ENCODE peak calls at places on chromosome 13, in four cellular contexts. J is BE2C; M is neural progenitor cell; F is CD8-positive, alpha-beta memory T cell. Z is an unnamed sample.

GRCh38 chr13:106535552-106536243 is at the start of gene EFNB2:
- DNase-seq in J (peak; percentile 96), M (peak; percentile 99), F (peak; percentile 88), Z (peak; percentile 77)

GRCh38 chr13:43874512-43875092 is 4.9 kb downstream of the CCDC122 start:
- DNase-seq in J (no peak), M (no peak), F (no peak), Z (no peak)

GRCh38 chr13:21805733-21806132 is 134.9 kb downstream of the FGF9 start:
- DNase-seq in J (no peak), M (no peak), F (no peak), Z (no peak)

GRCh38 chr13:98941118-98941517 is 36.7 kb downstream of the DOCK9 start:
- DNase-seq in J (no peak), M (no peak), F (no peak), Z (no peak)

GRCh38 chr13:107203146-107203847 is 635.4 kb upstream of the ARGLU1 start:
- DNase-seq in J (peak; percentile 39), M (peak; percentile 73), F (no peak), Z (no peak)

GRCh38 chr13:20610006-20610405 is 43.0 kb downstream of the IFT88 start:
- DNase-seq in J (no peak), M (no peak), F (no peak), Z (no peak)

GRCh38 chr13:28622286-28622685 is 36.6 kb upstream of the POMP start:
- DNase-seq in J (no peak), M (no peak), F (no peak), Z (no peak)

GRCh38 chr13:44309771-44310767 is 63.6 kb upstream of the SERP2 start:
- DNase-seq in J (peak; percentile 14), M (no peak), F (no peak), Z (no peak)

GRCh38 chr13:20924758-20925394 is 22.3 kb upstream of the XPO4 start:
- DNase-seq in J (peak; percentile 91), M (peak; percentile 91), F (peak; percentile 79), Z (peak; percentile 33)

GRCh38 chr13:73914119-73914518 is 220.1 kb downstream of the KLF12 start:
- DNase-seq in J (peak; percentile 72), M (no peak), F (no peak), Z (no peak)

GRCh38 chr13:78136966-78137365 is 218.3 kb upstream of the EDNRB start:
- DNase-seq in J (no peak), M (no peak), F (no peak), Z (no peak)

GRCh38 chr13:78139765-78140164 is 221.1 kb upstream of the EDNRB start:
- DNase-seq in J (peak; percentile 17), M (no peak), F (no peak), Z (no peak)

GRCh38 chr13:78138756-78139155 is 220.1 kb upstream of the EDNRB start:
- DNase-seq in J (no peak), M (no peak), F (no peak), Z (no peak)

GRCh38 chr13:78133511-78133910 is 214.9 kb upstream of the EDNRB start:
- DNase-seq in J (peak; percentile 13), M (no peak), F (no peak), Z (no peak)

GRCh38 chr13:78137404-78138142 is 218.9 kb upstream of the EDNRB start:
- DNase-seq in J (peak; percentile 26), M (peak; percentile 84), F (no peak), Z (no peak)
- H3K4me1 ChIP-seq in J (peaks cover 8% of the 10 kb centered on the region), M (peaks cover 10% of the 10 kb centered on the region), F (peaks cover 4% of the 10 kb centered on the region), Z (no peaks in the 10 kb centered on the region)

GRCh38 chr13:46605824-46606554 is 53.0 kb downstream of the LRCH1 start:
- DNase-seq in J (no peak), M (no peak), F (no peak), Z (no peak)

GRCh38 chr13:46607768-46608553 is 55.0 kb downstream of the LRCH1 start:
- DNase-seq in J (no peak), M (no peak), F (no peak), Z (no peak)

GRCh38 chr13:46606915-46607413 is 54.0 kb downstream of the LRCH1 start:
- DNase-seq in J (no peak), M (no peak), F (no peak), Z (no peak)

GRCh38 chr13:46609726-46610125 is 56.8 kb downstream of the LRCH1 start:
- DNase-seq in J (no peak), M (no peak), F (no peak), Z (no peak)

DNA sequence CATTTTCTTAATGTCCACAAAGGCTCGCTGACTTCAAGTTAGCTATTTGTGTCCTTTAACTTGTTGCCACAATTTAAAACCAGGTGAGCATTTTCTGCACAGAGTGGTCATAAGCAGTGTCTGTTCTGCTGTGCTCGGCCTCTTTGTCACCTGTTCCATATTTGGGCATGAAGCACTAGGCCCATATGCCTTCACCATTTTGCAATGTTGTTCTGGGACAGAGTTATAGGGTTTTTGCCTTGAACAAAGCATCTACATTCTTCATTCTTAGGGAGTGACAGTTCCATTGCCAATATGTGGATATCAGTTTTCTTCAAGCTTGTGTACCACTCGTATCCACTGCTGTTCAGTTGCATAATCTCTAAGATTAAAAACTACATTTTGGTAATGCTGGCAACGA is 56.1 kb downstream of the LRCH1 start:
- DNase-seq in J (no peak), M (no peak), F (no peak), Z (no peak)
- H3K4me1 ChIP-seq in J (peaks cover 43% of the 10 kb centered on the region), M (peaks cover 12% of the 10 kb centered on the region), F (peaks cover 19% of the 10 kb centered on the region), Z (peaks cover 6% of the 10 kb centered on the region)

GRCh38 chr13:97287047-97287383 is 64.9 kb downstream of the MBNL2 start:
- DNase-seq in J (no peak), M (no peak), F (no peak), Z (no peak)

GRCh38 chr13:97288486-97288900 is 66.4 kb downstream of the MBNL2 start:
- DNase-seq in J (no peak), M (no peak), F (no peak), Z (no peak)

GRCh38 chr13:97286317-97287046 is 64.3 kb downstream of the MBNL2 start:
- DNase-seq in J (no peak), M (no peak), F (no peak), Z (no peak)

GRCh38 chr13:97285221-97285955 is 63.3 kb downstream of the MBNL2 start:
- DNase-seq in J (no peak), M (no peak), F (no peak), Z (no peak)

GRCh38 chr13:97289514-97290298 is 67.6 kb downstream of the MBNL2 start:
- DNase-seq in J (no peak), M (no peak), F (no peak), Z (no peak)
- H3K4me1 ChIP-seq in J (peaks cover 8% of the 10 kb centered on the region), M (no peaks in the 10 kb centered on the region), F (peaks cover 3% of the 10 kb centered on the region), Z (peaks cover under 1% of the 10 kb centered on the region)

DNA sequence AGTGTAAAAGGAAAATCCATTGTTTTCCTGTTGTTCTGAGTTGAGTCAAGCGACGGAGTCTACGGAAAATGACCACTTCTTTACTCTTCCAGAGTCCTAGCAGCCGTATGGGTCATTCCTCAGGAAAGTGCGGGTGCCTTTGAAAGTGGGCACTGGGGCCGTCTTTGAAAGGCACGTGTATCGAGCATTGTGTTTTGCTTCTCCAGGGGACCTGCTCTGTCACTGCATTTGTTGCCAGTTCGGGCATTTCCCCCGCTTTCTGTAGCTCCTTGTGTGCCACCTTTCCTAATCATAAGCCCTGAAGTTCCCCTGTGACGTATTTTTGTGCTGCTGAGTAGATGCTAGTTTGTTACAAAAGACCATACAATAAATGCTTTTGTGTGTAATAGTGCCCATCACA is 24.3 kb downstream of the SPATA13 start:
- DNase-seq in J (no peak), M (no peak), F (no peak), Z (no peak)
- H3K4me1 ChIP-seq in J (no peaks in the 10 kb centered on the region), M (peaks cover 4% of the 10 kb centered on the region), F (no peaks in the 10 kb centered on the region), Z (peaks cover 3% of the 10 kb centered on the region)

DNA sequence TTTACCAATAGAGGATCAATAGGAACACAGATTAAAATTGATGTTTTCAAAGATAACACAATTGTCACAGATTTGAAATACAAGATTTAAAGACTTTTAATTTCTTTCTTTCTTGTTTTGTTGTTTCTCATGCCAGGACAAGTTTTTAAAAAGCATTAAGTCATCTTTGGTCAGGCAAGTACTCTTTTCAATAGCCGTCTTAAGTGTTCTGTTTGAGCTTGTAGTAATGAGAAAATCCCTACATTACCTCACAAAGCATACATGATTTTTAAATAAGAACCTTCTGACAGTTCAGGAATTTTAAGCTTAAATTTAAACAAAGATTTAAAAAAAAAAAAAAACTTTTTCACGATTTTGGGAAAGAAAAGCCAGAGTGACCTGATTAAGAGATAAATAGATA is 216.3 kb upstream of the PRR20A start:
- DNase-seq in J (no peak), M (no peak), F (no peak), Z (no peak)
- H3K4me1 ChIP-seq in J (no peaks in the 10 kb centered on the region), M (no peaks in the 10 kb centered on the region), F (no peaks in the 10 kb centered on the region), Z (no peaks in the 10 kb centered on the region)

DNA sequence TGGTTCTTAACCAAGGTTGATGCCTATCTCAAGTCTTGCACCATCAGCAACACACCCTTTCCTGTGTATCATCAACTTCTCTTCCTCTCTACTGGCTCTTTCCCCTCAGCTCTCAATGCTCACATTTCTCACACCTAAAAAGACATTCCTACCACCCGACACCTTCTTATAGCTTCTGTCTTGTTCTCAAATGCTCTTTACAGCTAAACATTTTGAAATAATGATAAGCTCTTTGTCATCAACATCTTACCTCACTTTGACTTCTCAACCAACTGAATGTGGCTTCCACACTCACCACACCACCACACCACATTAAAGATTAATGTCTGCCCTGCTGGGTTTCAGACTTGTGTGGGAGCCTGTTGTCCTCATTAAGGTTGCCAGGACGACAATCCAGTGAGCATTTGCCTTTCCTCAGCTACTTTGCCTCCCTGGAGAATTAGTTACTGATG is 67.8 kb downstream of the RXFP2 start:
- DNase-seq in J (peak; percentile 30), M (no peak), F (peak; percentile 56), Z (peak; percentile 56)
- H3K4me1 ChIP-seq in J (no peaks in the 10 kb centered on the region), M (no peaks in the 10 kb centered on the region), F (no peaks in the 10 kb centered on the region), Z (peaks cover 17% of the 10 kb centered on the region)

Z was measured in effector memory CD4-positive, alpha-beta T cell.